ENCODE peak calls at places on chromosomes 4 and X, in nine cellular contexts. One of them, this sample, is unnamed.

GRCh38 chr4:100742045-100742444 is 224.2 kb upstream of the EMCN start:
- DNase-seq in GM23338: peak; percentile 50
- DNase-seq in progenitor cell of endocrine pancreas: no peak
- DNase-seq in fibroblast of the aortic adventitia: peak; percentile 73
- DNase-seq in heart left ventricle: no peak
- DNase-seq in foreskin fibroblast: peak; percentile 22
- DNase-seq in nephron progenitor cell: no peak
- DNase-seq in tibial nerve: no peak
- DNase-seq in coronary artery: no peak
- DNase-seq in this sample: peak; percentile 65

GRCh38 chr4:22616516-22616915 is 76.2 kb upstream of the GBA3 start:
- DNase-seq in nephron progenitor cell: no peak
- DNase-seq in tibial nerve: no peak
- DNase-seq in GM23338: no peak
- DNase-seq in coronary artery: no peak
- DNase-seq in fibroblast of the aortic adventitia: no peak
- DNase-seq in foreskin fibroblast: no peak
- DNase-seq in heart left ventricle: no peak
- DNase-seq in progenitor cell of endocrine pancreas: no peak
- DNase-seq in this sample: no peak

GRCh38 chrX:144214651-144215050 is 330.8 kb downstream of the UBE2NL start:
- DNase-seq in tibial nerve: no peak
- DNase-seq in fibroblast of the aortic adventitia: no peak
- DNase-seq in foreskin fibroblast: no peak
- DNase-seq in heart left ventricle: no peak
- DNase-seq in progenitor cell of endocrine pancreas: no peak
- DNase-seq in GM23338: no peak
- DNase-seq in nephron progenitor cell: no peak
- DNase-seq in coronary artery: no peak
- DNase-seq in this sample: no peak

GRCh38 chr4:165875446-165875845 is 2.4 kb downstream of the TLL1 start:
- DNase-seq in coronary artery: no peak
- DNase-seq in nephron progenitor cell: no peak
- DNase-seq in foreskin fibroblast: no peak
- DNase-seq in GM23338: no peak
- DNase-seq in tibial nerve: no peak
- DNase-seq in heart left ventricle: no peak
- DNase-seq in progenitor cell of endocrine pancreas: no peak
- DNase-seq in fibroblast of the aortic adventitia: no peak
- DNase-seq in this sample: no peak

GRCh38 chr4:127781303-127782024 is 658 bp upstream of the HSPA4L start:
- DNase-seq in fibroblast of the aortic adventitia: no peak
- DNase-seq in progenitor cell of endocrine pancreas: peak; percentile 26
- DNase-seq in coronary artery: peak; percentile 80
- DNase-seq in GM23338: peak; percentile 73
- DNase-seq in heart left ventricle: peak; percentile 67
- DNase-seq in tibial nerve: peak; percentile 18
- DNase-seq in nephron progenitor cell: no peak
- DNase-seq in foreskin fibroblast: peak; percentile 54
- DNase-seq in this sample: peak; percentile 19

GRCh38 chrX:27815209-27815608 is 7.4 kb downstream of the MAGEB10 start:
- DNase-seq in tibial nerve: no peak
- DNase-seq in progenitor cell of endocrine pancreas: no peak
- DNase-seq in GM23338: no peak
- DNase-seq in foreskin fibroblast: no peak
- DNase-seq in fibroblast of the aortic adventitia: peak; percentile 62
- DNase-seq in coronary artery: no peak
- DNase-seq in nephron progenitor cell: no peak
- DNase-seq in heart left ventricle: no peak
- DNase-seq in this sample: no peak

GRCh38 chrX:20521245-20521644 is 254.5 kb upstream of the RPS6KA3 start:
- DNase-seq in GM23338: no peak
- DNase-seq in nephron progenitor cell: no peak
- DNase-seq in coronary artery: no peak
- DNase-seq in progenitor cell of endocrine pancreas: no peak
- DNase-seq in heart left ventricle: no peak
- DNase-seq in foreskin fibroblast: peak; percentile 61
- DNase-seq in tibial nerve: no peak
- DNase-seq in fibroblast of the aortic adventitia: peak; percentile 77
- DNase-seq in this sample: peak; percentile 44

GRCh38 chrX:16702700-16703599 is 9.5 kb downstream of the CTPS2 start:
- DNase-seq in GM23338: no peak
- DNase-seq in progenitor cell of endocrine pancreas: no peak
- DNase-seq in coronary artery: no peak
- DNase-seq in foreskin fibroblast: no peak
- DNase-seq in nephron progenitor cell: no peak
- DNase-seq in fibroblast of the aortic adventitia: no peak
- DNase-seq in tibial nerve: no peak
- DNase-seq in heart left ventricle: no peak
- DNase-seq in this sample: no peak

GRCh38 chr4:4825431-4825830 is 34.0 kb upstream of the MSX1 start:
- DNase-seq in heart left ventricle: no peak
- DNase-seq in tibial nerve: no peak
- DNase-seq in foreskin fibroblast: no peak
- DNase-seq in fibroblast of the aortic adventitia: no peak
- DNase-seq in progenitor cell of endocrine pancreas: no peak
- DNase-seq in coronary artery: peak; percentile 14
- DNase-seq in nephron progenitor cell: no peak
- DNase-seq in GM23338: no peak
- DNase-seq in this sample: no peak

GRCh38 chrX:74911494-74911893 is 13.8 kb downstream of the NEXMIF start:
- DNase-seq in nephron progenitor cell: no peak
- DNase-seq in coronary artery: no peak
- DNase-seq in heart left ventricle: no peak
- DNase-seq in foreskin fibroblast: no peak
- DNase-seq in progenitor cell of endocrine pancreas: no peak
- DNase-seq in GM23338: no peak
- DNase-seq in tibial nerve: no peak
- DNase-seq in fibroblast of the aortic adventitia: no peak
- DNase-seq in this sample: no peak

GRCh38 chr4:101328063-101328602 is 19.2 kb downstream of the PPP3CA start:
- DNase-seq in nephron progenitor cell: no peak
- DNase-seq in heart left ventricle: no peak
- DNase-seq in progenitor cell of endocrine pancreas: no peak
- DNase-seq in fibroblast of the aortic adventitia: no peak
- DNase-seq in GM23338: peak; percentile 21
- DNase-seq in tibial nerve: no peak
- DNase-seq in coronary artery: no peak
- DNase-seq in foreskin fibroblast: no peak
- DNase-seq in this sample: no peak

GRCh38 chr4:114263233-114263632 is 283.8 kb upstream of the ARSJ start:
- DNase-seq in coronary artery: no peak
- DNase-seq in progenitor cell of endocrine pancreas: no peak
- DNase-seq in foreskin fibroblast: peak; percentile 38
- DNase-seq in GM23338: peak; percentile 6
- DNase-seq in fibroblast of the aortic adventitia: peak; percentile 54
- DNase-seq in heart left ventricle: no peak
- DNase-seq in nephron progenitor cell: no peak
- DNase-seq in tibial nerve: no peak
- DNase-seq in this sample: peak; percentile 36

GRCh38 chr4:113997206-113997605 is 17.8 kb upstream of the ARSJ start:
- DNase-seq in nephron progenitor cell: no peak
- DNase-seq in coronary artery: no peak
- DNase-seq in progenitor cell of endocrine pancreas: no peak
- DNase-seq in fibroblast of the aortic adventitia: no peak
- DNase-seq in heart left ventricle: no peak
- DNase-seq in tibial nerve: no peak
- DNase-seq in GM23338: no peak
- DNase-seq in foreskin fibroblast: no peak
- DNase-seq in this sample: no peak

GRCh38 chr4:136706942-136707341 is 825.4 kb downstream of the PCDH18 start:
- DNase-seq in nephron progenitor cell: no peak
- DNase-seq in GM23338: no peak
- DNase-seq in coronary artery: no peak
- DNase-seq in fibroblast of the aortic adventitia: no peak
- DNase-seq in progenitor cell of endocrine pancreas: no peak
- DNase-seq in heart left ventricle: no peak
- DNase-seq in tibial nerve: no peak
- DNase-seq in foreskin fibroblast: peak; percentile 20
- DNase-seq in this sample: no peak

GRCh38 chrX:80808160-80808735 is 1.4 kb downstream of the BRWD3 start:
- DNase-seq in fibroblast of the aortic adventitia: peak; percentile 78
- DNase-seq in nephron progenitor cell: peak; percentile 52
- DNase-seq in GM23338: peak; percentile 67
- DNase-seq in heart left ventricle: peak; percentile 79
- DNase-seq in tibial nerve: peak; percentile 88
- DNase-seq in foreskin fibroblast: peak; percentile 52
- DNase-seq in coronary artery: peak; percentile 80
- DNase-seq in progenitor cell of endocrine pancreas: peak; percentile 24
- DNase-seq in this sample: peak; percentile 44

GRCh38 chr4:20311863-20312262 is 60.2 kb downstream of the SLIT2 start:
- DNase-seq in heart left ventricle: no peak
- DNase-seq in GM23338: no peak
- DNase-seq in fibroblast of the aortic adventitia: no peak
- DNase-seq in progenitor cell of endocrine pancreas: no peak
- DNase-seq in coronary artery: no peak
- DNase-seq in nephron progenitor cell: no peak
- DNase-seq in tibial nerve: no peak
- DNase-seq in foreskin fibroblast: no peak
- DNase-seq in this sample: peak; percentile 49

GRCh38 chr4:102787096-102787867 is 26.5 kb upstream of the MANBA start:
- DNase-seq in fibroblast of the aortic adventitia: peak; percentile 76
- DNase-seq in heart left ventricle: no peak
- DNase-seq in foreskin fibroblast: peak; percentile 58
- DNase-seq in tibial nerve: no peak
- DNase-seq in coronary artery: no peak
- DNase-seq in GM23338: no peak
- DNase-seq in progenitor cell of endocrine pancreas: no peak
- DNase-seq in nephron progenitor cell: no peak
- DNase-seq in this sample: peak; percentile 60

GRCh38 chr4:121096629-121097028 is 24.3 kb upstream of the NDNF start:
- DNase-seq in GM23338: peak; percentile 65
- DNase-seq in heart left ventricle: no peak
- DNase-seq in tibial nerve: no peak
- DNase-seq in coronary artery: no peak
- DNase-seq in nephron progenitor cell: no peak
- DNase-seq in progenitor cell of endocrine pancreas: no peak
- DNase-seq in fibroblast of the aortic adventitia: peak; percentile 70
- DNase-seq in foreskin fibroblast: peak; percentile 10
- DNase-seq in this sample: peak; percentile 46

DNA sequence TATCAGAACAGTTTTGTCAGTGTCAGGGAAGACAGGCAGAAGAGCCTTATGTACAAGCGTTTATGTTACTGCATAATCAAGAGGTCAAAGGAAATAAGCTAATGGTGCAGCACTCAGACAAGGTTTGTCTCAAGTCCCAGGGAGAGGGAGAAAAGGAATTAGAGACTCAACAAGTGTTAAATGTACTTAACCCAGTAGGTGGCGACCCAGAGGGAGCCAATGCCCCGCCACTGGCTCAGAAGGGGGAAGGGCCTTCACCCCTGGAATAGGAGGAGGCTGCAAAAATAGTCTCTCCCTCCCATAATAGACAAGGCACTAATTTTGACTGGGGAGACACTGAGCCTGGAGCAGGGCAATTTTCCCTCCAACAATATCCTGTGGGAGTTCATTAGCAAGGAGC is 14.1 kb upstream of the PAPSS1 start:
- DNase-seq in progenitor cell of endocrine pancreas: no peak
- DNase-seq in nephron progenitor cell: no peak
- DNase-seq in tibial nerve: no peak
- DNase-seq in heart left ventricle: no peak
- DNase-seq in foreskin fibroblast: no peak
- DNase-seq in coronary artery: no peak
- DNase-seq in GM23338: peak; percentile 79
- DNase-seq in fibroblast of the aortic adventitia: no peak
- DNase-seq in this sample: no peak
- TF ChIP-seq CTCF in progenitor cell of endocrine pancreas: peak; percentile 47
- TF ChIP-seq CTCF in nephron progenitor cell: peak; percentile 22
- TF ChIP-seq CTCF in tibial nerve: no peak
- TF ChIP-seq CTCF in heart left ventricle: no peak
- TF ChIP-seq CTCF in foreskin fibroblast: peak; percentile 20
- TF ChIP-seq CTCF in coronary artery: no peak
- TF ChIP-seq CTCF in GM23338: peak; percentile 52
- TF ChIP-seq CTCF in fibroblast of the aortic adventitia: peak; percentile 42
- TF ChIP-seq CTCF in this sample: peak; percentile 69

GRCh38 chrX:10617964-10618342 is 2.4 kb downstream of the MID1 start:
- DNase-seq in GM23338: no peak
- DNase-seq in heart left ventricle: no peak
- DNase-seq in coronary artery: no peak
- DNase-seq in foreskin fibroblast: peak; percentile 62
- DNase-seq in tibial nerve: no peak
- DNase-seq in progenitor cell of endocrine pancreas: no peak
- DNase-seq in nephron progenitor cell: peak; percentile 18
- DNase-seq in fibroblast of the aortic adventitia: peak; percentile 19
- DNase-seq in this sample: peak; percentile 67
- TF ChIP-seq CTCF in GM23338: no peak
- TF ChIP-seq CTCF in heart left ventricle: no peak
- TF ChIP-seq CTCF in coronary artery: no peak
- TF ChIP-seq CTCF in foreskin fibroblast: no peak
- TF ChIP-seq CTCF in tibial nerve: no peak
- TF ChIP-seq CTCF in progenitor cell of endocrine pancreas: no peak
- TF ChIP-seq CTCF in nephron progenitor cell: no peak
- TF ChIP-seq CTCF in fibroblast of the aortic adventitia: no peak
- TF ChIP-seq CTCF in this sample: no peak

DNA sequence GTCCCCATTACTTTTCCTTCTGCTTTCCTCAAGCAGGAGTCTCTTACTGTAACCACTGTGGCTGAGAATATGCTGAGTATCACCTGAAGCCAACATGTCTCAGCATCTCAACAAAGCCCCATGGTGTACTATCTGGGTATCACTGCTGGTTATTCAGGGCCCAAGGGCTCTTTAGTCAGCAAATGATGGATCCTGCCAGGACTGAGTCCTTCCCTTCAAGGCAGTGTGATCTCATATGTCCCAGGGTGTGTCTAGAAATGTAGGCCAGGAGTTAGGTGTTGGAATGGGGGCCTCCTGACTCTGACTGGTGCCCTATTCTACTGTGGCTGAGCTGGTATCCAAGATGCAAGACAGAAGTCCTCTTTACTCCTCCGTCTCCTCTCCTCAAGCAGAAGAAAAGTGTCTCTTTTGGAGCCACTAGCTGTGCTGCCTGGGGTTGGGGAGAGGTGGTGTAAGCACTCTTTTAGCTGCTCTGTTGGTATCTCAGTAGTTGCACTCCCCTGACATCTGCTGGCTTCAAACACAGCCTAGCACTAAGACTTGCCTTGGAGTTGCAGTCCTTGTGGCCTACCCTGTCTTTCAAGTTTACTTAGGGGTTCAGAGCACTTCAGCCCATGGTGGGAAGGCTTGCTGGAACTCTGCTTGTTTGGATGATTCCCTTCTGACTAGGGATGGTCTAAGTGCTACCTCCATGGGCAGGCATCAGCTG is 28.6 kb downstream of the OCIAD2 start:
- DNase-seq in heart left ventricle: no peak
- DNase-seq in coronary artery: no peak
- DNase-seq in fibroblast of the aortic adventitia: no peak
- DNase-seq in progenitor cell of endocrine pancreas: no peak
- DNase-seq in tibial nerve: no peak
- DNase-seq in foreskin fibroblast: no peak
- DNase-seq in GM23338: peak; percentile 15
- DNase-seq in nephron progenitor cell: no peak
- DNase-seq in this sample: no peak
- TF ChIP-seq CTCF in heart left ventricle: no peak
- TF ChIP-seq CTCF in coronary artery: no peak
- TF ChIP-seq CTCF in fibroblast of the aortic adventitia: no peak
- TF ChIP-seq CTCF in progenitor cell of endocrine pancreas: no peak
- TF ChIP-seq CTCF in tibial nerve: no peak
- TF ChIP-seq CTCF in foreskin fibroblast: no peak
- TF ChIP-seq CTCF in GM23338: no peak
- TF ChIP-seq CTCF in nephron progenitor cell: no peak
- TF ChIP-seq CTCF in this sample: no peak

GRCh38 chrX:29902004-29902403 is 313.4 kb upstream of the MAGEB2 start:
- DNase-seq in nephron progenitor cell: no peak
- DNase-seq in foreskin fibroblast: no peak
- DNase-seq in coronary artery: no peak
- DNase-seq in tibial nerve: no peak
- DNase-seq in fibroblast of the aortic adventitia: no peak
- DNase-seq in GM23338: no peak
- DNase-seq in progenitor cell of endocrine pancreas: no peak
- DNase-seq in heart left ventricle: no peak
- DNase-seq in this sample: no peak

GRCh38 chrX:29903365-29903764 is 312.0 kb upstream of the MAGEB2 start:
- DNase-seq in heart left ventricle: no peak
- DNase-seq in fibroblast of the aortic adventitia: peak; percentile 34
- DNase-seq in nephron progenitor cell: no peak
- DNase-seq in foreskin fibroblast: no peak
- DNase-seq in GM23338: peak; percentile 2
- DNase-seq in tibial nerve: no peak
- DNase-seq in progenitor cell of endocrine pancreas: no peak
- DNase-seq in coronary artery: no peak
- DNase-seq in this sample: no peak
- TF ChIP-seq CTCF in heart left ventricle: no peak
- TF ChIP-seq CTCF in fibroblast of the aortic adventitia: peak; percentile 57
- TF ChIP-seq CTCF in nephron progenitor cell: peak; percentile 28
- TF ChIP-seq CTCF in foreskin fibroblast: peak; percentile 13
- TF ChIP-seq CTCF in GM23338: peak; percentile 38
- TF ChIP-seq CTCF in tibial nerve: no peak
- TF ChIP-seq CTCF in progenitor cell of endocrine pancreas: peak; percentile 52
- TF ChIP-seq CTCF in coronary artery: no peak
- TF ChIP-seq CTCF in this sample: peak; percentile 73